ENCODE peak calls at places on chromosomes 6 and 20, in seven cellular contexts. O, B, L, F, X, K and M are unnamed samples.

GRCh38 chr6:143569035-143569434 is 57.5 kb upstream of the FUCA2 start:
- DNase-seq in O (no peak), B (peak), L (peak), F (peak), X (no peak), K (peak), M (no peak)

GRCh38 chr6:18330548-18331066 is 56.5 kb upstream of the RNF144B start:
- DNase-seq in O (no peak), B (no peak), L (no peak), F (no peak), X (no peak), K (no peak), M (no peak)

GRCh38 chr6:134810402-134810801 is 139.5 kb downstream of the ALDH8A1 start:
- DNase-seq in O (no peak), B (no peak), L (no peak), F (no peak), X (no peak), K (no peak), M (no peak)

GRCh38 chr6:137677714-137678113 is 183.5 kb upstream of the OLIG3 start:
- DNase-seq in O (no peak), B (peak), L (peak), F (no peak), X (peak), K (no peak), M (no peak)

GRCh38 chr6:137056121-137056880 is 11.5 kb upstream of the IL20RA start:
- DNase-seq in O (no peak), B (no peak), L (no peak), F (peak), X (no peak), K (peak), M (no peak)

GRCh38 chr6:158536891-158537798 is 22.7 kb upstream of the TMEM181 start:
- DNase-seq in O (no peak), B (peak), L (no peak), F (peak), X (no peak), K (no peak), M (no peak)

GRCh38 chr20:40390654-40391053 is 298.4 kb downstream of the MAFB start:
- DNase-seq in O (no peak), B (no peak), L (no peak), F (no peak), X (no peak), K (no peak), M (no peak)

GRCh38 chr6:37624606-37625574 is 72.8 kb downstream of the MDGA1 start:
- DNase-seq in O (peak), B (no peak), L (peak), F (peak), X (peak), K (no peak), M (peak)

GRCh38 chr6:44058617-44059358 is 68.5 kb downstream of the MRPL14 start:
- DNase-seq in O (peak), B (peak), L (peak), F (peak), X (peak), K (peak), M (peak)

DNA sequence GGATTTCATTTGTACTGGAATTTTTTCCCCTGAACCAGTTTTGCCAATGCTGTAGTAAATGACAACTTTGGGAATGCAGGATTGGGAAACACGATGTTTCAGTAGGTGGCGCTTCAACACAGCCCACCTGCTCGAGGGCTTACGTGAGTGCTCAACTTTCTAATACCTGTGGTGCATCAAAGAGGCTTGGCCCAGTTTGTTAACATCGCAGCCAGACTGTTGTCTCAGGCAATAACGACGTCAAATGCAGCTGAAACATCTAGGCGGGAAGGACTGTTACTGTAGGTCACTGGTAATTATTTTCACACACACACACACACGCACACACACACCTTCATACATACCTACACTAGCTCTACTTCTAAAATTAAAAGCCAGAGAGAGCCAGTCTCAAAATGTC is 815.5 kb upstream of the SLC35B3 start:
- DNase-seq in O (no peak), B (peak), L (peak), F (peak), X (no peak), K (peak), M (peak)
- TF ChIP-seq CTCF in O (peak), B (peak), L (peak), F (peak), X (peak), K (peak), M (peak)

GRCh38 chr6:115873901-115874300 is 186.8 kb downstream of the FRK start:
- DNase-seq in O (no peak), B (no peak), L (no peak), F (no peak), X (no peak), K (no peak), M (no peak)

GRCh38 chr6:115865914-115866313 is 194.8 kb downstream of the FRK start:
- DNase-seq in O (no peak), B (no peak), L (no peak), F (no peak), X (no peak), K (no peak), M (no peak)

DNA sequence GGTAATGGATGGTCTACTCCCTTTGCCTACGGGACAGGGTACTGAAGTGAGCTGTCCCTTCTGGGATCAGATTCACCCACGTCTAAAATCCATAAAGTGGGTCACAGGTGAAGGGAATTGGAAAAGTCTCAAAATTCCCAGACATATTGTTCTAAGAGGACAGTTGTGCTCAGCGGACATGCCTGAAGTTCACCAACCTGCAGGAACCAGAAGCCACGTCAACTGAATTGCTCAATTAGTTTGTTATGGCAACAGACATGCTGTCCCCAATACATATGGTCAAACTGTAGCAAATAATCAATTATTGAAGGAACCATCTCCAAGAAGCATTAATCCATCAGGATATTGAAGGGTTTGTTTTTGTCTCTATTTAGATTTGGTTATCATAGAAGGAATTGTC is 190.2 kb downstream of the FRK start:
- DNase-seq in O (no peak), B (no peak), L (no peak), F (no peak), X (no peak), K (no peak), M (no peak)
- H3K4me3 ChIP-seq in O (no peak), B (no peak), L (no peak), F (no peak), X (no peak), K (no peak), M (no peak)

DNA sequence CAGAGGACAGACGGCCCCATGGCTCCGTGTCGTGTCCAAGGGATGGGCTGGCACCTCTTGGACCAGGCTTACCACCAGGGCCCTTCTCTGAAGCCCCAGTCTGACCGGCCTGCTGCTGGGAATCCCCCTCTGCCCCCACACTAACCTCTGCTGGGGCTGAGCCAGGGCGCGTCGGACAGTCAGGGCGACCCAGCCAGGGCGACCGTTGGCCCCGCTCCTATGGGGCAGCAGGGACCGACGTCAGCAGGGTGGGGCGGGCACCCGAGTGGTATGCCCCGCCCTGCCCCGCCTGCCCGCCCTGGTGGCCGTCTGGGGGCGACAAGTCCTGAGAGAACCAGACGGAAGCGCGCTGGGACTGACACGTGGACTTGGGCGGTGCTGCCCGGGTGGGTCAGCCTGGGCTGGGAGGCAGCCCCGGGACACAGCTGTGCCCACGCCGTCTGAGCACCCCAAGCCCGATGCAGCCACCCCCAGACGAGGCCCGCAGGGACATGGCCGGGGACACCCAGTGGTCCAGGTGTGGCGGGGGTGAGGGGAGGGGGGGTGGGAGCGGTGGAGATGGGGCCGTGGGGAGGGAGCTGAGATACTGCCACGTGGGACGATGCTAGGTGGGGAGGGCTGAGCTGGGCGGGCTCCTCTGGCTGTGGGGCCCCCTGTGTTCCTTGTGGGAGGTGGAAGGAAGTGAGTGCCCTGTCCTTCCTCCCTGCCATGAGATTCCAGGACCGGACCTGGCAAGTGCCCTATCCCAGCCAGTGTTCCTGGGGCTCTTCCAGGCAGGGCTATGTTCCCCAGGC is at the start of gene SLC17A9:
- DNase-seq in O (no peak), B (peak), L (peak), F (peak), X (peak), K (peak), M (no peak)
- TF ChIP-seq CTCF in O (no peak), B (no peak), L (no peak), F (no peak), X (no peak), K (peak), M (no peak)

GRCh38 chr6:12291785-12292604 is 1.8 kb downstream of the EDN1 start:
- DNase-seq in O (no peak), B (peak), L (peak), F (peak), X (no peak), K (no peak), M (no peak)
- H3K4me3 ChIP-seq in O (peak), B (peak), L (peak), F (no peak), X (peak), K (peak), M (peak)

DNA sequence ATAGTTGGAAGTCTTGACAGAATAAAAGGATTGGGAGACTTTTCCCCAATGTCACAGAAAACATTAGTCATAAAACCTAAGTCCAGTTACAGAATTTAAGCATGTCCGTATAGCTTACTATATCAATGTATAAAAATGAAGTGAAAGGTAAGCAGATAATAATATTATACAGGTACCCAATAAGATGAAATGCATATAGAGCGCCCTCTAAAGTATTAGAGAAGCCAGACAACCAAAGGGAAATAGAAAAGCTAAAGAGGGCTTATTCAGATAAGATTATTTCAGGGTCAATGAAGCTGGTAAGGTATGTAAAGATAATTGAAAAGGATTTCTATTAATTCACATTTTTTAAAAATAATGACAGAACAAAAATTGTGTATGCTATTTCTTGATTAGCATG is 947.7 kb upstream of the MAP3K7 start:
- DNase-seq in O (no peak), B (no peak), L (no peak), F (no peak), X (no peak), K (no peak), M (no peak)
- TF ChIP-seq CTCF in O (no peak), B (no peak), L (no peak), F (no peak), X (no peak), K (no peak), M (no peak)